ENCODE peak calls at places on chromosomes 2 and 18, in six cellular contexts. One of them, this sample, is unnamed.

GRCh38 chr2:190655570-190655969 is 6.7 kb downstream of the NAB1 start:
- DNase-seq in PC-3: no peak
- DNase-seq in cardiac muscle cell: no peak
- DNase-seq in psoas muscle: no peak
- DNase-seq in tibial nerve: no peak
- DNase-seq in fibroblast of the aortic adventitia: no peak
- DNase-seq in this sample: no peak

GRCh38 chr2:18062892-18063291 is 184.4 kb downstream of the KCNS3 start:
- DNase-seq in psoas muscle: no peak
- DNase-seq in fibroblast of the aortic adventitia: no peak
- DNase-seq in cardiac muscle cell: no peak
- DNase-seq in PC-3: no peak
- DNase-seq in tibial nerve: no peak
- DNase-seq in this sample: peak; percentile 26

GRCh38 chr2:67260348-67261277 is 136.5 kb upstream of the ETAA1 start:
- DNase-seq in cardiac muscle cell: no peak
- DNase-seq in tibial nerve: peak; percentile 47
- DNase-seq in PC-3: peak; percentile 88
- DNase-seq in fibroblast of the aortic adventitia: peak; percentile 99
- DNase-seq in psoas muscle: peak; percentile 71
- DNase-seq in this sample: peak; percentile 99

GRCh38 chr18:64663086-64663485 is 514.2 kb upstream of the LINC00305 start:
- DNase-seq in psoas muscle: no peak
- DNase-seq in fibroblast of the aortic adventitia: no peak
- DNase-seq in PC-3: no peak
- DNase-seq in tibial nerve: no peak
- DNase-seq in cardiac muscle cell: no peak
- DNase-seq in this sample: no peak

GRCh38 chr2:196823750-196824149 is 14.6 kb upstream of the C2orf66 start:
- DNase-seq in tibial nerve: no peak
- DNase-seq in fibroblast of the aortic adventitia: peak; percentile 77
- DNase-seq in PC-3: peak; percentile 69
- DNase-seq in psoas muscle: no peak
- DNase-seq in cardiac muscle cell: no peak
- DNase-seq in this sample: peak; percentile 80

GRCh38 chr18:11124054-11124453 is 25.3 kb downstream of the PIEZO2 start:
- DNase-seq in PC-3: no peak
- DNase-seq in psoas muscle: no peak
- DNase-seq in cardiac muscle cell: no peak
- DNase-seq in tibial nerve: no peak
- DNase-seq in fibroblast of the aortic adventitia: no peak
- DNase-seq in this sample: no peak

GRCh38 chr2:223995569-223995968 is 38.3 kb downstream of the MRPL44 start:
- DNase-seq in PC-3: peak; percentile 44
- DNase-seq in tibial nerve: no peak
- DNase-seq in fibroblast of the aortic adventitia: peak; percentile 79
- DNase-seq in psoas muscle: no peak
- DNase-seq in cardiac muscle cell: no peak
- DNase-seq in this sample: peak; percentile 71

GRCh38 chr2:173218331-173219056 is 136.2 kb upstream of the CDCA7 start:
- DNase-seq in fibroblast of the aortic adventitia: peak; percentile 24
- DNase-seq in cardiac muscle cell: peak; percentile 44
- DNase-seq in psoas muscle: no peak
- DNase-seq in tibial nerve: no peak
- DNase-seq in PC-3: no peak
- DNase-seq in this sample: no peak

GRCh38 chr2:64699712-64700111 is 46.0 kb upstream of the SERTAD2 start:
- DNase-seq in PC-3: no peak
- DNase-seq in fibroblast of the aortic adventitia: no peak
- DNase-seq in tibial nerve: no peak
- DNase-seq in psoas muscle: no peak
- DNase-seq in cardiac muscle cell: no peak
- DNase-seq in this sample: no peak

GRCh38 chr2:32119161-32119560 is 46.5 kb upstream of the SLC30A6 start:
- DNase-seq in fibroblast of the aortic adventitia: no peak
- DNase-seq in cardiac muscle cell: no peak
- DNase-seq in tibial nerve: no peak
- DNase-seq in PC-3: peak; percentile 78
- DNase-seq in psoas muscle: no peak
- DNase-seq in this sample: no peak

GRCh38 chr2:179017958-179018357 is 32.0 kb downstream of the CCDC141 start:
- DNase-seq in fibroblast of the aortic adventitia: no peak
- DNase-seq in cardiac muscle cell: no peak
- DNase-seq in PC-3: no peak
- DNase-seq in tibial nerve: no peak
- DNase-seq in psoas muscle: no peak
- DNase-seq in this sample: no peak

GRCh38 chr2:42810971-42811865 is 18.8 kb upstream of the HAAO start:
- DNase-seq in psoas muscle: peak; percentile 78
- DNase-seq in PC-3: no peak
- DNase-seq in tibial nerve: peak; percentile 60
- DNase-seq in cardiac muscle cell: peak; percentile 44
- DNase-seq in fibroblast of the aortic adventitia: peak; percentile 54
- DNase-seq in this sample: peak; percentile 51

GRCh38 chr2:218645126-218645525 is 14.3 kb downstream of the ZNF142 start:
- DNase-seq in PC-3: peak; percentile 93
- DNase-seq in fibroblast of the aortic adventitia: peak; percentile 72
- DNase-seq in psoas muscle: no peak
- DNase-seq in cardiac muscle cell: no peak
- DNase-seq in tibial nerve: no peak
- DNase-seq in this sample: peak; percentile 36

GRCh38 chr2:205477016-205477705 is 205.1 kb upstream of the NRP2 start:
- DNase-seq in PC-3: peak; percentile 26
- DNase-seq in psoas muscle: no peak
- DNase-seq in tibial nerve: no peak
- DNase-seq in fibroblast of the aortic adventitia: peak; percentile 27
- DNase-seq in cardiac muscle cell: no peak
- DNase-seq in this sample: peak; percentile 18

DNA sequence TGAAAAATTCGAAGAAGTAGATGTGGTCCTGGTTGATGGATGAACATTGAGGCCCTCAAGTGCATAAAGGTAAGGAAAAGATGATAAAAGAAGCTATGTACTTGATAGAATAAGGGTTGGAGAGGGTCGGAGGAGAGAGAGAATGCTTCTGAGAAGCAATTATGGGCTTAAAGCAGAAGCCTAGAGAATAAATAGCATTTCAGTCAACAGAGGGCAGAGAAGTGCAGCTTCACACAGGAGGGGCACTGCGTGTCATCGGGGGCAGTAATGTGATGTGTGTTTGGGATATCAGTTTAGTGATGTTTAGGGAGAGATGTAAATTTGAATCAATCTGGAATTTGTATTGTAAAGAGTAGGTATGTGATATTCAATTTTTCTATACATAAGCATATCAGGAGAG is 334.5 kb downstream of the PIK3C3 start:
- DNase-seq in PC-3: no peak
- DNase-seq in cardiac muscle cell: no peak
- DNase-seq in tibial nerve: no peak
- DNase-seq in psoas muscle: no peak
- DNase-seq in fibroblast of the aortic adventitia: no peak
- DNase-seq in this sample: no peak
- TF ChIP-seq CTCF in PC-3: no peak
- TF ChIP-seq CTCF in cardiac muscle cell: no peak
- TF ChIP-seq CTCF in tibial nerve: no peak
- TF ChIP-seq CTCF in psoas muscle: no peak
- TF ChIP-seq CTCF in fibroblast of the aortic adventitia: no peak
- TF ChIP-seq CTCF in this sample: no peak

GRCh38 chr18:2917255-2918047 is 70.6 kb downstream of the EMILIN2 start:
- DNase-seq in tibial nerve: no peak
- DNase-seq in fibroblast of the aortic adventitia: no peak
- DNase-seq in cardiac muscle cell: no peak
- DNase-seq in psoas muscle: no peak
- DNase-seq in PC-3: no peak
- DNase-seq in this sample: no peak

GRCh38 chr18:2914185-2914584 is 67.4 kb downstream of the EMILIN2 start:
- DNase-seq in cardiac muscle cell: peak; percentile 29
- DNase-seq in psoas muscle: peak; percentile 79
- DNase-seq in PC-3: no peak
- DNase-seq in tibial nerve: no peak
- DNase-seq in fibroblast of the aortic adventitia: no peak
- DNase-seq in this sample: no peak

GRCh38 chr18:2913398-2914005 is 66.7 kb downstream of the EMILIN2 start:
- DNase-seq in PC-3: no peak
- DNase-seq in fibroblast of the aortic adventitia: no peak
- DNase-seq in psoas muscle: no peak
- DNase-seq in tibial nerve: no peak
- DNase-seq in cardiac muscle cell: no peak
- DNase-seq in this sample: no peak

GRCh38 chr18:2914844-2915243 is 68.0 kb downstream of the EMILIN2 start:
- DNase-seq in psoas muscle: peak; percentile 59
- DNase-seq in PC-3: no peak
- DNase-seq in fibroblast of the aortic adventitia: no peak
- DNase-seq in cardiac muscle cell: no peak
- DNase-seq in tibial nerve: no peak
- DNase-seq in this sample: no peak

GRCh38 chr18:2916184-2916583 is 69.4 kb downstream of the EMILIN2 start:
- DNase-seq in psoas muscle: no peak
- DNase-seq in PC-3: no peak
- DNase-seq in fibroblast of the aortic adventitia: no peak
- DNase-seq in tibial nerve: no peak
- DNase-seq in cardiac muscle cell: no peak
- DNase-seq in this sample: no peak
- H3K4me3 ChIP-seq in psoas muscle: no peak overlapping the region
- H3K4me3 ChIP-seq in PC-3: no peak overlapping the region
- H3K4me3 ChIP-seq in fibroblast of the aortic adventitia: no peak overlapping the region
- H3K4me3 ChIP-seq in tibial nerve: no peak overlapping the region
- H3K4me3 ChIP-seq in cardiac muscle cell: no peak overlapping the region
- H3K4me3 ChIP-seq in this sample: no peak overlapping the region

DNA sequence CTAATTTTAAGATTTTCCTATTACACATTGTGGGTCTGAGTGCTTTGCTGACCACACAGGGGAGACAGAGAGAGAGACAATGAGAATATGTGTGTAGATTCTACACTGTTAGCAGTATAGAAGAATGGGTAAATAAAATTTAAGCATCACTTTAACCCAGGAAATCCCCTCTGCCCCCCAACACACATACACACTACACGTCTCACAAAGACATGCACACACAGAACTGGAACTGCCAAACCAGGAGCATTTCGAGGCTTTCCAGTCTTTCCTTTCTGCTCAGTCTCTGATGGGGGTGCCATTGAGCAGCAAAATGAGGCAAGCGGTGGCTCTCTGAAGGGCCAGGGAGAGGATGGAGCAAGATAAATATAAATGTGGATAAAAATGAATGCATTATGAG is 2.5 kb downstream of the MERTK start:
- DNase-seq in psoas muscle: no peak
- DNase-seq in tibial nerve: no peak
- DNase-seq in fibroblast of the aortic adventitia: peak; percentile 45
- DNase-seq in PC-3: peak; percentile 62
- DNase-seq in cardiac muscle cell: peak; percentile 41
- DNase-seq in this sample: no peak
- TF ChIP-seq CTCF in psoas muscle: no peak
- TF ChIP-seq CTCF in tibial nerve: peak; percentile 4
- TF ChIP-seq CTCF in fibroblast of the aortic adventitia: peak; percentile 26
- TF ChIP-seq CTCF in PC-3: peak; percentile 79
- TF ChIP-seq CTCF in cardiac muscle cell: peak; percentile 46
- TF ChIP-seq CTCF in this sample: peak; percentile 23

DNA sequence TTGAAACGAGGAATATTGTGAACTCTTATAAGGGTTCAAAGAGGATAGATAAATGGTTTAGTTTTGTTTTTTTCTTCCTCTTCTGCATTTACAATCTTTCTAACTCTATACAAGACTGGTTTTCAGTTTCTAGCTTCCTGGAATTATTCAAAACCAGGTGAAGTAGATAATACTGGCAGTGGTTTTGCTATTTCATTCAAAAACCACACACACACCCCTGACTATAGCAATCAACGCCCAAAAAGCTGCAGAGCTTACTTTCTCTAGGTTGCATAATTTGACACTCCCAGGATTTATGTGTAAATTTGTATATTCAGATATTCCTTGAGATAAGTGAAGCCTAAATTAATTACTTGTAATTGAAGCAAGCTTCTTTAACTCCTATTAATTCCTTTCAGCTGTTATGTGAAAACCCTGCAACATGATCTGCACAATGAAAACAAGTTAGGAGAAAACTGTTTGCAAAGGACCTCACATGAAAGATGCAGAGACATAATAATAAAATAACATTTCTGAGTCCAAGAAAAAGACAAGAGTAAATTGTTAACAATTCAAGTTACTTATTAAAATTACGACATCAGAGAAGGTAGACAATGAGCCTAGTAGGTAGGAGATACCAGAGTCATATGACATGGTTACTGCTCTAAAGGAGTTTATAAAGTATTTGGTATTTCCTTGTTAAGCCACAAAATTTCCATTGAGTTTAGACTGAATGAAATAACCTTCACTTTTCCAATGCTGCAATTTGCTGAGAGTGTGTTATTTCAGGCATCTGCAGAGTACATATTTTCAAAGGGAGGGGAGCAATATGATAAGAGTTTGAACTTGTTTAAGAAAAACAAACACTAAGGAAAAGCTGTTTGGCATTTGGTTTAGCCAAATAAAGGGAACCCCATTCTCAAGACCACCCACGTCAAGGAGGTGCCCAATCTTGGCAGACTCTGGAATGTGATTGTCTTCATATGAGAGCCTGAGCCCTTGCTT is 1.6 kb upstream of the NFE2L2 start:
- DNase-seq in tibial nerve: no peak
- DNase-seq in cardiac muscle cell: no peak
- DNase-seq in PC-3: no peak
- DNase-seq in psoas muscle: no peak
- DNase-seq in fibroblast of the aortic adventitia: peak; percentile 87
- DNase-seq in this sample: peak; percentile 58
- H3K4me3 ChIP-seq in tibial nerve: peak overlapping the region; percentile 56
- H3K4me3 ChIP-seq in cardiac muscle cell: peak overlapping the region; percentile 96
- H3K4me3 ChIP-seq in PC-3: peak overlapping the region; percentile 81
- H3K4me3 ChIP-seq in psoas muscle: peak overlapping the region; percentile 86
- H3K4me3 ChIP-seq in fibroblast of the aortic adventitia: peak overlapping the region; percentile 35
- H3K4me3 ChIP-seq in this sample: no peak overlapping the region